ENCODE peak calls at places on chromosomes 11 and 22, in five cellular contexts. One of them, this sample, is unnamed.

GRCh38 chr11:63508009-63508408 is 2.1 kb downstream of the LGALS12 start:
- DNase-seq in epithelial cell of esophagus: no peak
- DNase-seq in SHP77 treated with DMSO at 0.1 percent for 48 hours: no peak
- DNase-seq in NAMALWA: peak
- DNase-seq in stimulated activated CD4-positive, alpha-beta T cell treated with anti-CD3 and anti-CD28 coated beads, Interleukin-2, amount 100 ng/mL, for 48 hours: no peak
- DNase-seq in this sample: peak

GRCh38 chr11:94924074-94925031 is 49.0 kb downstream of the CWC15 start:
- DNase-seq in epithelial cell of esophagus: no peak
- DNase-seq in SHP77 treated with DMSO at 0.1 percent for 48 hours: no peak
- DNase-seq in NAMALWA: no peak
- DNase-seq in stimulated activated CD4-positive, alpha-beta T cell treated with anti-CD3 and anti-CD28 coated beads, Interleukin-2, amount 100 ng/mL, for 48 hours: no peak
- DNase-seq in this sample: no peak

GRCh38 chr11:14638561-14638960 is 5.0 kb upstream of the PDE3B start:
- DNase-seq in epithelial cell of esophagus: no peak
- DNase-seq in SHP77 treated with DMSO at 0.1 percent for 48 hours: no peak
- DNase-seq in NAMALWA: no peak
- DNase-seq in stimulated activated CD4-positive, alpha-beta T cell treated with anti-CD3 and anti-CD28 coated beads, Interleukin-2, amount 100 ng/mL, for 48 hours: no peak
- DNase-seq in this sample: no peak

GRCh38 chr11:12155696-12156095 is 45.3 kb downstream of the MICAL2 start:
- DNase-seq in epithelial cell of esophagus: no peak
- DNase-seq in SHP77 treated with DMSO at 0.1 percent for 48 hours: no peak
- DNase-seq in NAMALWA: no peak
- DNase-seq in stimulated activated CD4-positive, alpha-beta T cell treated with anti-CD3 and anti-CD28 coated beads, Interleukin-2, amount 100 ng/mL, for 48 hours: no peak
- DNase-seq in this sample: no peak

GRCh38 chr22:26778372-26778771 is 121.0 kb downstream of the MIAT start:
- DNase-seq in epithelial cell of esophagus: no peak
- DNase-seq in SHP77 treated with DMSO at 0.1 percent for 48 hours: no peak
- DNase-seq in NAMALWA: no peak
- DNase-seq in stimulated activated CD4-positive, alpha-beta T cell treated with anti-CD3 and anti-CD28 coated beads, Interleukin-2, amount 100 ng/mL, for 48 hours: no peak
- DNase-seq in this sample: no peak

GRCh38 chr11:68936676-68937620 is 33.3 kb downstream of the IGHMBP2 start:
- DNase-seq in epithelial cell of esophagus: no peak
- DNase-seq in SHP77 treated with DMSO at 0.1 percent for 48 hours: no peak
- DNase-seq in NAMALWA: no peak
- DNase-seq in stimulated activated CD4-positive, alpha-beta T cell treated with anti-CD3 and anti-CD28 coated beads, Interleukin-2, amount 100 ng/mL, for 48 hours: no peak
- DNase-seq in this sample: no peak

GRCh38 chr11:34243620-34244493 is 114.0 kb downstream of the ABTB2 start:
- DNase-seq in epithelial cell of esophagus: peak
- DNase-seq in SHP77 treated with DMSO at 0.1 percent for 48 hours: no peak
- DNase-seq in NAMALWA: no peak
- DNase-seq in stimulated activated CD4-positive, alpha-beta T cell treated with anti-CD3 and anti-CD28 coated beads, Interleukin-2, amount 100 ng/mL, for 48 hours: no peak
- DNase-seq in this sample: peak

GRCh38 chr11:66418168-66418985 is 2.5 kb upstream of the NPAS4 start:
- DNase-seq in epithelial cell of esophagus: peak
- DNase-seq in SHP77 treated with DMSO at 0.1 percent for 48 hours: peak
- DNase-seq in NAMALWA: peak
- DNase-seq in stimulated activated CD4-positive, alpha-beta T cell treated with anti-CD3 and anti-CD28 coated beads, Interleukin-2, amount 100 ng/mL, for 48 hours: peak
- DNase-seq in this sample: peak

GRCh38 chr22:37215890-37216289 is 3.6 kb upstream of the SSTR3 start:
- DNase-seq in epithelial cell of esophagus: no peak
- DNase-seq in SHP77 treated with DMSO at 0.1 percent for 48 hours: no peak
- DNase-seq in NAMALWA: no peak
- DNase-seq in stimulated activated CD4-positive, alpha-beta T cell treated with anti-CD3 and anti-CD28 coated beads, Interleukin-2, amount 100 ng/mL, for 48 hours: no peak
- DNase-seq in this sample: no peak

GRCh38 chr11:2898366-2899079 is 12.9 kb upstream of the CDKN1C start:
- DNase-seq in epithelial cell of esophagus: peak
- DNase-seq in SHP77 treated with DMSO at 0.1 percent for 48 hours: no peak
- DNase-seq in NAMALWA: no peak
- DNase-seq in stimulated activated CD4-positive, alpha-beta T cell treated with anti-CD3 and anti-CD28 coated beads, Interleukin-2, amount 100 ng/mL, for 48 hours: no peak
- DNase-seq in this sample: no peak

GRCh38 chr22:38148252-38148651 is 33.4 kb downstream of the PLA2G6 start:
- DNase-seq in epithelial cell of esophagus: peak
- DNase-seq in SHP77 treated with DMSO at 0.1 percent for 48 hours: no peak
- DNase-seq in NAMALWA: no peak
- DNase-seq in stimulated activated CD4-positive, alpha-beta T cell treated with anti-CD3 and anti-CD28 coated beads, Interleukin-2, amount 100 ng/mL, for 48 hours: no peak
- DNase-seq in this sample: no peak

GRCh38 chr11:65433657-65434056 is 11.1 kb downstream of the NEAT1 start:
- DNase-seq in epithelial cell of esophagus: no peak
- DNase-seq in SHP77 treated with DMSO at 0.1 percent for 48 hours: no peak
- DNase-seq in NAMALWA: no peak
- DNase-seq in stimulated activated CD4-positive, alpha-beta T cell treated with anti-CD3 and anti-CD28 coated beads, Interleukin-2, amount 100 ng/mL, for 48 hours: no peak
- DNase-seq in this sample: no peak

GRCh38 chr11:22920939-22921565 is 60.8 kb upstream of the CCDC179 start:
- DNase-seq in epithelial cell of esophagus: peak
- DNase-seq in SHP77 treated with DMSO at 0.1 percent for 48 hours: no peak
- DNase-seq in NAMALWA: peak
- DNase-seq in stimulated activated CD4-positive, alpha-beta T cell treated with anti-CD3 and anti-CD28 coated beads, Interleukin-2, amount 100 ng/mL, for 48 hours: no peak
- DNase-seq in this sample: peak

GRCh38 chr11:70020336-70021214 is 57.5 kb upstream of the ANO1 start:
- DNase-seq in epithelial cell of esophagus: no peak
- DNase-seq in SHP77 treated with DMSO at 0.1 percent for 48 hours: no peak
- DNase-seq in NAMALWA: no peak
- DNase-seq in stimulated activated CD4-positive, alpha-beta T cell treated with anti-CD3 and anti-CD28 coated beads, Interleukin-2, amount 100 ng/mL, for 48 hours: no peak
- DNase-seq in this sample: no peak

GRCh38 chr22:37267128-37267587 is 15.2 kb upstream of the CYTH4 start:
- DNase-seq in epithelial cell of esophagus: no peak
- DNase-seq in SHP77 treated with DMSO at 0.1 percent for 48 hours: no peak
- DNase-seq in NAMALWA: peak
- DNase-seq in stimulated activated CD4-positive, alpha-beta T cell treated with anti-CD3 and anti-CD28 coated beads, Interleukin-2, amount 100 ng/mL, for 48 hours: peak
- DNase-seq in this sample: peak

GRCh38 chr11:126981635-126982034 is 18.9 kb downstream of the KIRREL3 start:
- DNase-seq in epithelial cell of esophagus: no peak
- DNase-seq in SHP77 treated with DMSO at 0.1 percent for 48 hours: no peak
- DNase-seq in NAMALWA: no peak
- DNase-seq in stimulated activated CD4-positive, alpha-beta T cell treated with anti-CD3 and anti-CD28 coated beads, Interleukin-2, amount 100 ng/mL, for 48 hours: no peak
- DNase-seq in this sample: no peak

GRCh38 chr11:83600656-83601055 is 314.5 kb upstream of the CCDC90B start:
- DNase-seq in epithelial cell of esophagus: no peak
- DNase-seq in SHP77 treated with DMSO at 0.1 percent for 48 hours: no peak
- DNase-seq in NAMALWA: no peak
- DNase-seq in stimulated activated CD4-positive, alpha-beta T cell treated with anti-CD3 and anti-CD28 coated beads, Interleukin-2, amount 100 ng/mL, for 48 hours: no peak
- DNase-seq in this sample: no peak

GRCh38 chr11:86816251-86816726 is 15.9 kb downstream of the PRSS23 start:
- DNase-seq in epithelial cell of esophagus: no peak
- DNase-seq in SHP77 treated with DMSO at 0.1 percent for 48 hours: no peak
- DNase-seq in NAMALWA: no peak
- DNase-seq in stimulated activated CD4-positive, alpha-beta T cell treated with anti-CD3 and anti-CD28 coated beads, Interleukin-2, amount 100 ng/mL, for 48 hours: no peak
- DNase-seq in this sample: no peak

GRCh38 chr11:121575250-121575962 is 122.6 kb upstream of the SORL1-AS1 start:
- DNase-seq in epithelial cell of esophagus: no peak
- DNase-seq in SHP77 treated with DMSO at 0.1 percent for 48 hours: peak
- DNase-seq in NAMALWA: no peak
- DNase-seq in stimulated activated CD4-positive, alpha-beta T cell treated with anti-CD3 and anti-CD28 coated beads, Interleukin-2, amount 100 ng/mL, for 48 hours: no peak
- DNase-seq in this sample: no peak

This sample was measured in NCI-H460.